ENCODE peak calls at places on chromosomes 16 and 17, in six cellular contexts. G is adrenal gland, J is gastrocnemius medialis, K is tibial nerve, M is stomach, Q is A549. F is an unnamed sample. For H3K9me3, the result is how much of the 10 kb centered on the place peaks cover.

GRCh38 chr16:138049-138417 is 440 bp downstream of the NPRL3 start:
- DNase-seq in G (no peak), J (no peak), K (no peak), M (no peak), Q (no peak), F (peak)

GRCh38 chr16:47477680-47478079 is 16.5 kb downstream of the PHKB start:
- DNase-seq in G (no peak), J (no peak), K (no peak), M (no peak), Q (no peak), F (no peak)

GRCh38 chr17:76868669-76869208 is 535 bp downstream of the MGAT5B start:
- DNase-seq in G (no peak), J (no peak), K (no peak), M (no peak), Q (peak), F (no peak)

GRCh38 chr16:57834936-57835335 is 32.6 kb upstream of the KIFC3 start:
- DNase-seq in G (no peak), J (no peak), K (no peak), M (no peak), Q (peak), F (no peak)

GRCh38 chr17:1073241-1073962 is 76.5 kb downstream of the TIMM22 start:
- DNase-seq in G (no peak), J (no peak), K (no peak), M (no peak), Q (no peak), F (no peak)

GRCh38 chr16:50845296-50845695 is 103.4 kb downstream of the CYLD start:
- DNase-seq in G (no peak), J (no peak), K (no peak), M (no peak), Q (no peak), F (no peak)

GRCh38 chr17:72730091-72730490 is 362.4 kb downstream of the SLC39A11 start:
- DNase-seq in G (no peak), J (no peak), K (no peak), M (no peak), Q (peak), F (no peak)

GRCh38 chr16:64933890-64934289 is 188.0 kb downstream of the CDH11 start:
- DNase-seq in G (no peak), J (no peak), K (no peak), M (no peak), Q (no peak), F (no peak)

GRCh38 chr17:66309793-66310192 is 7.4 kb downstream of the PRKCA start:
- DNase-seq in G (no peak), J (no peak), K (no peak), M (no peak), Q (no peak), F (no peak)

GRCh38 chr17:51256101-51256500 is 3.7 kb downstream of the MBTD1 start:
- DNase-seq in G (no peak), J (no peak), K (no peak), M (no peak), Q (no peak), F (no peak)

GRCh38 chr17:40841246-40841645 is 18.8 kb upstream of the KRT10 start:
- DNase-seq in G (no peak), J (no peak), K (no peak), M (no peak), Q (no peak), F (no peak)

GRCh38 chr17:1039511-1040215 is 42.7 kb downstream of the TIMM22 start:
- DNase-seq in G (peak), J (peak), K (peak), M (peak), Q (no peak), F (peak)

GRCh38 chr17:44780845-44781480 is 22.2 kb downstream of the ADAM11 start:
- DNase-seq in G (peak), J (no peak), K (no peak), M (no peak), Q (no peak), F (no peak)

GRCh38 chr17:19677736-19678379 is 29.3 kb downstream of the ALDH3A2 start:
- DNase-seq in G (no peak), J (no peak), K (no peak), M (no peak), Q (peak), F (no peak)

GRCh38 chr16:4947722-4948503 is 10.2 kb upstream of the SEC14L5 start:
- DNase-seq in G (no peak), J (no peak), K (no peak), M (no peak), Q (no peak), F (no peak)

GRCh38 chr17:80859004-80859941 is 132.4 kb upstream of the CHMP6 start:
- DNase-seq in G (peak), J (peak), K (peak), M (peak), Q (peak), F (peak)

GRCh38 chr16:70687172-70687531 is 1.3 kb upstream of the MTSS2 start:
- DNase-seq in G (no peak), J (peak), K (no peak), M (no peak), Q (no peak), F (no peak)

GRCh38 chr17:19470529-19471261 is 59.7 kb downstream of the RNF112 start:
- DNase-seq in G (no peak), J (peak), K (peak), M (peak), Q (no peak), F (peak)

GRCh38 chr16:31471875-31472558 is at the start of gene TGFB1I1:
- DNase-seq in G (no peak), J (no peak), K (peak), M (no peak), Q (peak), F (peak)

GRCh38 chr17:27993161-27993695 is 49.2 kb upstream of the NLK start:
- DNase-seq in G (no peak), J (no peak), K (no peak), M (no peak), Q (no peak), F (no peak)

GRCh38 chr17:54280741-54281140 is 458.0 kb downstream of the KIF2B start:
- DNase-seq in G (no peak), J (no peak), K (no peak), M (no peak), Q (no peak), F (no peak)

GRCh38 chr17:76263896-76264295 is 1.3 kb upstream of the UBALD2 start:
- DNase-seq in G (no peak), J (no peak), K (no peak), M (no peak), Q (no peak), F (no peak)

GRCh38 chr17:80166446-80166845 is 3.4 kb upstream of the CARD14 start:
- DNase-seq in G (no peak), J (no peak), K (no peak), M (no peak), Q (no peak), F (no peak)

GRCh38 chr17:58755577-58756245 is at the start of gene PPM1E:
- DNase-seq in G (peak), J (no peak), K (no peak), M (peak), Q (peak), F (peak)

GRCh38 chr17:38579934-38580333 is 25.8 kb downstream of the SRCIN1 start:
- DNase-seq in G (peak), J (no peak), K (no peak), M (peak), Q (peak), F (no peak)

GRCh38 chr16:50204426-50205108 is 51.5 kb downstream of the TENT4B start:
- DNase-seq in G (no peak), J (no peak), K (no peak), M (no peak), Q (no peak), F (no peak)

DNA sequence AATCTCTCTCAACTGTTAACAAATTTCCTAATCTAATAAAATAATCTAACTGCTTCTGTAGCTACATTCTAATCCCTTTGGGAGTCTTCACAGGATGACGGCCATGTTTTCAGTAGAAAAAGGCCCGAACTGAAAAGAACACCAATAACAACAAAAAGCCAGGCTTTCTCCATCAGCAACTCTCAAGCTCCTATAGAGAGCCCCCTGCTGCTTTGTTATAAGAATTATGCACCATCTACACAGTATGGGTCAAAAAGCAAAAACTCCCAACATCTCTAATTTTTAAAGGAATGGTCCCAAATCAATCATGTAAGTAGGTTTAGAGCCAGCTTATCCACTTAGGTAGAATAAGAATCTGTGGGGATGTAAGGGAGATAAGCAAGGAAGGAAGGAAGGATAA is 163.6 kb upstream of the C17orf78 start:
- DNase-seq in G (no peak), J (no peak), K (no peak), M (no peak), Q (no peak), F (no peak)
- TF ChIP-seq POLR2A in G (no peak), J (no peak), K (no peak), M (no peak), Q (no peak), F (no peak)

GRCh38 chr16:30414159-30414558 is 6.8 kb downstream of the ZNF771 start:
- DNase-seq in G (peak), J (peak), K (no peak), M (no peak), Q (no peak), F (no peak)

GRCh38 chr16:30417447-30418349 is 10.3 kb downstream of the ZNF771 start:
- DNase-seq in G (peak), J (peak), K (no peak), M (peak), Q (peak), F (peak)

GRCh38 chr16:30416624-30417298 is 9.4 kb downstream of the ZNF771 start:
- DNase-seq in G (no peak), J (no peak), K (no peak), M (no peak), Q (no peak), F (no peak)

GRCh38 chr16:30418350-30419181 is 11.2 kb downstream of the ZNF771 start:
- DNase-seq in G (no peak), J (no peak), K (no peak), M (no peak), Q (peak), F (no peak)

DNA sequence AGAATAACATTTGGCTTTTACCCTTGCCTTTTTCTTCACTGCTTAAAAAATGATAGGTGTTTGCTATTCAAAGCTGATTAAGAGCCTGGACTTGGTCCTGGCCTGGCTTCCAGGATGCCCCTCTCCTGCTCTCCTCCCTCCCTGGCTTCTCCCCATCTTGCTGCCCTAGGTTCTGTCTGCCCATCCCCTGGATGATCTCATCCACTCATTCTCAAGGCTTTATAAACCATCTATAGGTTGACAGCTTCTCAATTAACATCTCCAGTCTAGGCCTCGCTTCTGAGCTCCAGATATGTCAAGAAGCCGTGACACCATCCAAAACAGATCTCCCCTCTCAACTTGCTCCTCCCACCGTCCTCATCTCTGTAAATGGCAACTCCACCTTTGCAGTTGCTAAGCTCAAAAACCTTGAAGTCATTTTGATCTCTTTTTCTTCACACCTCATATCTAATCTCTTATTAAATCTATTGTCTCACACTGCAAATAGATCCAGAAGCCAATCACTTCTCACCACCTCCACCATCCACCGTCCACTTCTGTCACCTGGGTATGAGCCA is 8.7 kb downstream of the ZNF771 start:
- DNase-seq in G (no peak), J (no peak), K (no peak), M (no peak), Q (no peak), F (no peak)
- H3K9me3 ChIP-seq in G (under half), J (under half), K (under half), M (under half), Q (under half), F (under half)

DNA sequence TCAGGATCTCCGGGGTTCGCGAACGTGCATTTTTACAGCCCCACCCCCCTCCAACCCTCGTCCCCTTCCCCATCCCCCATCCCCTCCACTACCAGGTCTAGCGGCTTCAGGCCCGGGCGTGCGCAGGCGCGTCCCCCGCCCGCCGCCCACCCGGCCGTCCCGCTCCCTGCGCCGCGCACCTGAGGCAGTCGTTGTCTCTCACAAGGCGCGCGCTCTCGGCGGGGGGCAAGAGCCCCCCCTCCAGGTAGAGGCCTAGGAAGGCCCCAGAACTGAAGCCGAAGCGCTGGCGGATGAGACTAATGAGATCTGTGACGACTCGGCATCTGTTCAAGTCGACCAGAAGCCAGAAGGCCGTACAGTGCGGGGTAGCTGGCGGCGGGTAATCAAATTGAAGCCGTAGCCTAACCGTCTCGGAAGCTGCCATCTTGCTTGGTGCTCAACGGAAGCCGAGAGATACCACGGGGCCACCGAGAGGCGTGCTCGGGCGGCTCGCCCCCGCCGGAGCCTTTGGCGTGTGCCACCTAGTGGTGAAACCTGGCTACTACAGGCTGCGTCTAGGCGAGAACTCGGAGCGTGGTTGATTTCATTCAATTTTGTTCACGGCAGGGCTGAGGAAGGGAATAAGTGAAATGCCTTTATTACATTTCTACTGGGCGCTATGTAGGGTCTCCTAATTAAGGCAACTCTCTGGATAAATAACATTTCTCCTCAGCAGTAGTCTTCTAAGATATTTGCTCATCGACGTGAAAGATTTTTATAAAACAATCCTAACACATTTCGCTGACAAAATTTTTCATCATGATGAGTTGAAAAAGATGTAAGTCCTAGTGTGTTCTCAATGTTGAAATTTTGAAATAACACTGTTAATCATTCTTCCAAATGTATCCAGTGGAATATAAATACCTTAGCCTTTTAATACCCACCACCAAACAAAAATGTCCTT is at the start of gene COIL:
- DNase-seq in G (peak), J (peak), K (peak), M (peak), Q (peak), F (peak)
- TF ChIP-seq POLR2A in G (peak), J (peak), K (no peak), M (no peak), Q (peak), F (no peak)

DNA sequence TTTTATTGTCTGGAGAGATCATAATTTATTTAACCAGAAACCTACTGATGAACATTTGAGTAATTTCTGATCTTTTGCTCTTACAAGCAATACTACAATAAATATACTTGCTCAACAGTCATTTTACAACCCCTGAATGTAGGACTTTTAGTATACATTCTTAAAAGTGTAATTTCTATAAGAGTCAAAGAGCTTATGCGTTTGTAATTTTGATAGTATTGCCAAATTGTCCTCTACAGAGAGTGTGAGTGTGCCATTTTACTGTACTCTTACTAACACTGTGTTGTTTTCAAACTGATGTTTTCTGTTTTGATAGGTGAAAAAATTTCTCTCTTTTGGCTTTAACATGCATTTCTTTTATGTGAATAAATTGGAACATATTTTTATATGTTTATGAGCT is 139.1 kb downstream of the FTO start:
- DNase-seq in G (no peak), J (no peak), K (no peak), M (no peak), Q (no peak), F (no peak)
- H3K9me3 ChIP-seq in G (under half), J (under half), K (under half), M (under half), Q (under half), F (under half)

GRCh38 chr17:63621684-63622570 is at the start of gene MAP3K3:
- DNase-seq in G (peak), J (peak), K (peak), M (peak), Q (peak), F (peak)
- TF ChIP-seq POLR2A in G (peak), J (peak), K (peak), M (no peak), Q (peak), F (peak)

GRCh38 chr16:69316595-69317034 is 5.5 kb downstream of the VPS4A start:
- DNase-seq in G (peak), J (no peak), K (no peak), M (peak), Q (no peak), F (no peak)

GRCh38 chr16:69319381-69319780 is 8.2 kb downstream of the VPS4A start:
- DNase-seq in G (peak), J (no peak), K (no peak), M (no peak), Q (no peak), F (no peak)

GRCh38 chr16:69319826-69320730 is 8.9 kb downstream of the VPS4A start:
- DNase-seq in G (no peak), J (no peak), K (no peak), M (no peak), Q (no peak), F (no peak)

GRCh38 chr16:69318911-69319289 is 7.8 kb downstream of the VPS4A start:
- DNase-seq in G (peak), J (no peak), K (no peak), M (no peak), Q (no peak), F (no peak)

DNA sequence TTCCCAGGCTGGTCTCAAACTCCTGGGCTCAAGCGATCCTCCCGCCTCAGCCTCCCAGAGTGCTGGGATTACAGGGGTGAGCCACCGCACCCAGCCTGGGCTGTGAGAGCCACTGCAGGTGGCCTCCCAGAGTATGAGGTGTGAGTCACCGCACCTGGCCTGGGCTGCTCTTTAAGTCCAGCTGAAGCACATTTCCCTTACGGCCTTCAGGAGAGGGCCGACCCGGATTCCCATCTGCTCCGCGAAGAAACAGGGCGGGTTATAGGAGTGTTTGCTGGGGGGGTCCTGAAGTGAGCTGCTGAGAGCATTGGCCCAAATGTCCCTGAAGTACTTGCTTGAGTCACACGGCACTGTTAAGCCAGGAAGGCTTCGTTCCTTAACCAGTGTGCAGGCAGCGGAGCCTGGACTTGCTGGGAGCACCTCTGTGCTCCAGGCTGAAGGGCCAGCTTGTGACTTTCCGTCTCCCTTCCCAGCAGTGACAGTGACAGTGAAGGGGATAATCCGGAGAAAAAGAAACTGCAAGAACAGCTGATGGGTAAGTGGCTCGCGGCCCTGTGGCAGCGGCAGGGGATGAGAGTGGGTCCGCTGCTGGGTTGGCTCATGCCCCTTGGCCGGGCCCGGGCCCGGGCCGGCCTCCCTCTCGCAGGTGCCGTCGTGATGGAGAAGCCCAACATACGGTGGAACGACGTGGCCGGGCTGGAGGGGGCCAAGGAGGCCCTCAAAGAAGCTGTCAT is 7.2 kb downstream of the VPS4A start:
- DNase-seq in G (peak), J (no peak), K (no peak), M (no peak), Q (no peak), F (no peak)
- H3K9me3 ChIP-seq in G (under half), J (under half), K (under half), M (under half), Q (under half), F (under half)

GRCh38 chr16:49078571-49078970 is 203.1 kb downstream of the CBLN1 start:
- DNase-seq in G (no peak), J (no peak), K (no peak), M (no peak), Q (no peak), F (no peak)
- TF ChIP-seq POLR2A in G (no peak), J (no peak), K (no peak), M (no peak), Q (no peak), F (no peak)

DNA sequence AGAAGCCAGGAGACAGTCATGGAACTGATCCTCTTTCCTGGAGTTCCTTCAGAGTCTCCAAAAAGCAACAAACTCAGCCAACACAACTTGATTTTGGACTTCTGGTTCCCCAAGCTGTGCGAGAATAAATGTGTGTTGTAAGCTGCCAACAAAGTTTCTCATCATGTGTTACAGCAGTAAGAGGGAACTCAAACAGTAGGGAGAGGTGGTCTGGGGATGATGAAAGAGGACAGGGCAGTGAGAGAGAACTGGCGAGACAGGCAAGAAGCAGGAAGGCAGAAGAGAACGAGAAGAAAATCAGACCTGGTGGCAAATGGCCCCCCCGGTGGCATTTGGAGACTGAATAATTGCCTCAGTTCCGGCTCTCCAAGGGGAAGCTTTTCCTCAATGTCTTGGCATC is 204.9 kb downstream of the MAF start:
- DNase-seq in G (no peak), J (no peak), K (no peak), M (no peak), Q (no peak), F (no peak)
- H3K9me3 ChIP-seq in G (under half), J (under half), K (under half), M (under half), Q (under half), F (under half)

GRCh38 chr17:7043544-7044268 is at the start of gene SLC16A11:
- DNase-seq in G (no peak), J (no peak), K (no peak), M (peak), Q (no peak), F (peak)
- TF ChIP-seq POLR2A in G (no peak), J (no peak), K (no peak), M (no peak), Q (peak), F (no peak)